ENCODE peak calls at places on chromosomes 1 and 21, in seven cellular contexts. I, T, V, J, X, S and L are unnamed samples.

GRCh38 chr1:200129480-200129879 is 102.0 kb downstream of the NR5A2 start:
- DNase-seq in I (peak), T (no peak), V (no peak), J (no peak), X (no peak), S (no peak), L (no peak)

GRCh38 chr1:11028018-11028417 is 15.6 kb downstream of the TARDBP start:
- DNase-seq in I (no peak), T (no peak), V (no peak), J (no peak), X (no peak), S (no peak), L (no peak)

GRCh38 chr1:36321119-36321951 is 2.1 kb downstream of the EVA1B start:
- DNase-seq in I (peak), T (no peak), V (no peak), J (peak), X (peak), S (no peak), L (peak)

GRCh38 chr1:237166593-237167077 is 124.7 kb downstream of the RYR2 start:
- DNase-seq in I (no peak), T (no peak), V (no peak), J (no peak), X (no peak), S (no peak), L (no peak)

GRCh38 chr1:27618341-27619067 is 14.6 kb upstream of the AHDC1 start:
- DNase-seq in I (no peak), T (peak), V (no peak), J (no peak), X (no peak), S (no peak), L (no peak)

GRCh38 chr1:26221094-26221493 is 12.9 kb upstream of the CEP85 start:
- DNase-seq in I (no peak), T (no peak), V (no peak), J (no peak), X (no peak), S (no peak), L (no peak)

GRCh38 chr1:24913274-24913604 is 16.8 kb downstream of the RUNX3 start:
- DNase-seq in I (no peak), T (no peak), V (no peak), J (no peak), X (no peak), S (no peak), L (no peak)

GRCh38 chr1:119655160-119655559 is 7.1 kb upstream of the ZNF697 start:
- DNase-seq in I (no peak), T (no peak), V (no peak), J (no peak), X (no peak), S (no peak), L (peak)

GRCh38 chr1:104125226-104125625 is 375.5 kb downstream of the AMY1C start:
- DNase-seq in I (no peak), T (no peak), V (no peak), J (no peak), X (no peak), S (no peak), L (no peak)

GRCh38 chr1:52436817-52437216 is 32.4 kb downstream of the PRPF38A start:
- DNase-seq in I (no peak), T (no peak), V (no peak), J (no peak), X (no peak), S (no peak), L (no peak)

GRCh38 chr1:50603274-50604271 is 180.3 kb upstream of the DMRTA2 start:
- DNase-seq in I (no peak), T (no peak), V (no peak), J (no peak), X (no peak), S (no peak), L (peak)

GRCh38 chr1:14733053-14733778 is 134.7 kb downstream of the KAZN start:
- DNase-seq in I (peak), T (no peak), V (no peak), J (peak), X (no peak), S (no peak), L (peak)

GRCh38 chr1:225822655-225823403 is 12.9 kb downstream of the EPHX1 start:
- DNase-seq in I (no peak), T (no peak), V (no peak), J (no peak), X (no peak), S (no peak), L (no peak)

GRCh38 chr1:64664287-64664686 is 80.6 kb upstream of the RAVER2 start:
- DNase-seq in I (no peak), T (no peak), V (peak), J (no peak), X (no peak), S (no peak), L (no peak)

GRCh38 chr1:15027515-15027948 is 126.0 kb upstream of the TMEM51 start:
- DNase-seq in I (no peak), T (no peak), V (peak), J (peak), X (peak), S (no peak), L (peak)

GRCh38 chr1:5555853-5556252 is 436.4 kb downstream of the NPHP4 start:
- DNase-seq in I (no peak), T (no peak), V (no peak), J (no peak), X (no peak), S (no peak), L (no peak)

GRCh38 chr1:68506386-68506785 is 9.5 kb upstream of the DEPDC1 start:
- DNase-seq in I (no peak), T (no peak), V (no peak), J (no peak), X (no peak), S (no peak), L (no peak)

GRCh38 chr1:29820401-29820800 is 584.1 kb downstream of the PTPRU start:
- DNase-seq in I (no peak), T (no peak), V (no peak), J (no peak), X (no peak), S (no peak), L (no peak)

GRCh38 chr1:7470904-7471638 is 300.0 kb upstream of the VAMP3 start:
- DNase-seq in I (no peak), T (no peak), V (no peak), J (peak), X (peak), S (no peak), L (peak)

GRCh38 chr21:40067751-40068150 is 200.5 kb downstream of the PCP4 start:
- DNase-seq in I (no peak), T (no peak), V (no peak), J (no peak), X (no peak), S (no peak), L (no peak)

GRCh38 chr21:36700961-36701911 is 2.3 kb downstream of the SIM2 start:
- DNase-seq in I (no peak), T (no peak), V (no peak), J (no peak), X (no peak), S (no peak), L (no peak)

GRCh38 chr1:156050376-156050775 is 3.2 kb downstream of the UBQLN4 start:
- DNase-seq in I (no peak), T (no peak), V (peak), J (no peak), X (peak), S (no peak), L (no peak)

GRCh38 chr1:220761688-220762427 is 13.7 kb downstream of the MTARC2 start:
- DNase-seq in I (no peak), T (no peak), V (no peak), J (no peak), X (no peak), S (no peak), L (no peak)

GRCh38 chr21:27129215-27129614 is 162.3 kb upstream of the ADAMTS5 start:
- DNase-seq in I (no peak), T (no peak), V (no peak), J (no peak), X (peak), S (no peak), L (no peak)

GRCh38 chr1:174262747-174263241 is 103.5 kb downstream of the RABGAP1L start:
- DNase-seq in I (peak), T (no peak), V (peak), J (no peak), X (peak), S (no peak), L (peak)

GRCh38 chr1:30809514-30810263 is 52.1 kb upstream of the LAPTM5 start:
- DNase-seq in I (no peak), T (no peak), V (no peak), J (no peak), X (no peak), S (no peak), L (peak)

GRCh38 chr1:233868461-233868860 is 36.0 kb upstream of the SLC35F3 start:
- DNase-seq in I (no peak), T (no peak), V (no peak), J (no peak), X (no peak), S (no peak), L (peak)

GRCh38 chr1:27513958-27514357 is 24.0 kb upstream of the WASF2 start:
- DNase-seq in I (no peak), T (no peak), V (no peak), J (peak), X (no peak), S (no peak), L (no peak)

GRCh38 chr1:156126043-156126700 is 11.7 kb downstream of the LMNA start:
- DNase-seq in I (no peak), T (peak), V (no peak), J (peak), X (peak), S (peak), L (peak)

GRCh38 chr1:200749090-200749489 is 10.4 kb downstream of the CAMSAP2 start:
- DNase-seq in I (no peak), T (no peak), V (peak), J (no peak), X (peak), S (no peak), L (no peak)

GRCh38 chr1:21573971-21574458 is 64.8 kb downstream of the ALPL start:
- DNase-seq in I (peak), T (no peak), V (peak), J (peak), X (no peak), S (no peak), L (peak)

GRCh38 chr1:208127791-208128408 is 116.3 kb downstream of the PLXNA2 start:
- DNase-seq in I (no peak), T (no peak), V (no peak), J (no peak), X (no peak), S (no peak), L (no peak)

GRCh38 chr1:234292006-234292405 is 81.2 kb upstream of the COA6 start:
- DNase-seq in I (no peak), T (no peak), V (no peak), J (no peak), X (no peak), S (no peak), L (no peak)

GRCh38 chr1:30125024-30125423 is 598.4 kb downstream of the MATN1 start:
- DNase-seq in I (no peak), T (no peak), V (no peak), J (no peak), X (no peak), S (no peak), L (no peak)

GRCh38 chr1:115168026-115168425 is 78.7 kb upstream of the TSPAN2 start:
- DNase-seq in I (no peak), T (no peak), V (no peak), J (no peak), X (no peak), S (no peak), L (no peak)

GRCh38 chr1:226403522-226404034 is 4.3 kb downstream of the PARP1 start:
- DNase-seq in I (no peak), T (no peak), V (peak), J (no peak), X (peak), S (no peak), L (peak)

GRCh38 chr1:245880754-245881403 is 626.2 kb downstream of the SMYD3 start:
- DNase-seq in I (no peak), T (no peak), V (no peak), J (no peak), X (peak), S (no peak), L (peak)

GRCh38 chr21:29610960-29611359 is 312.2 kb downstream of the BACH1 start:
- DNase-seq in I (no peak), T (no peak), V (no peak), J (no peak), X (no peak), S (no peak), L (peak)

GRCh38 chr1:113652773-113653172 is 106.5 kb downstream of the PHTF1 start:
- DNase-seq in I (no peak), T (no peak), V (no peak), J (no peak), X (no peak), S (no peak), L (no peak)